ENCODE peak calls at places on chromosomes 6 and 20, in ten cellular contexts. X is central memory CD4-positive, alpha-beta T cell; J is ELR; Y is non-pigmented ciliary epithelial cell; M is NCI-H774; W is vagina; N is GM23338; O is T-helper 2 cell; R is AG20443; S is stimulated activated CD4-positive, alpha-beta T cell treated with anti-CD3 and anti-CD28 coated beads, Interleukin-1b, Interleukin-23, amount 100 ng/mL, for 24 hours. B is an unnamed sample.

GRCh38 chr6:32627831-32628230 is 9.4 kb upstream of the HLA-DQA1 start:
- DNase-seq in X (no peak), J (peak; percentile 26), Y (peak; percentile 9), M (no peak), W (no peak), N (no peak), O (peak; percentile 10), R (peak; percentile 24), S (no peak), B (peak; percentile 37)

GRCh38 chr6:42916288-42916687 is 435 bp downstream of the PTCRA start:
- DNase-seq in X (no peak), J (no peak), Y (no peak), M (no peak), W (no peak), N (no peak), O (no peak), R (no peak), S (no peak), B (no peak)

GRCh38 chr6:169452117-169452868 is 198.6 kb upstream of the THBS2 start:
- DNase-seq in X (no peak), J (peak; percentile 95), Y (peak; percentile 57), M (no peak), W (no peak), N (no peak), O (no peak), R (peak; percentile 90), S (no peak), B (no peak)

GRCh38 chr20:41617059-41617921 is 887 bp downstream of the CHD6 start:
- DNase-seq in X (peak; percentile 52), J (peak; percentile 66), Y (no peak), M (peak; percentile 22), W (no peak), N (peak; percentile 55), O (peak; percentile 52), R (peak; percentile 62), S (no peak), B (peak; percentile 74)

GRCh38 chr6:34305982-34306702 is 57.3 kb upstream of the SMIM29 start:
- DNase-seq in X (no peak), J (no peak), Y (no peak), M (no peak), W (no peak), N (no peak), O (no peak), R (peak; percentile 21), S (no peak), B (no peak)

GRCh38 chr6:163226836-163227485 is 187.6 kb upstream of the QKI start:
- DNase-seq in X (no peak), J (peak; percentile 65), Y (peak; percentile 60), M (no peak), W (no peak), N (no peak), O (no peak), R (no peak), S (no peak), B (no peak)

GRCh38 chr20:24134284-24134683 is 145.7 kb upstream of the GGTLC1 start:
- DNase-seq in X (no peak), J (no peak), Y (no peak), M (no peak), W (no peak), N (peak; percentile 26), O (no peak), R (no peak), S (no peak), B (no peak)

GRCh38 chr20:20500312-20500711 is 132.4 kb downstream of the INSM1 start:
- DNase-seq in X (no peak), J (no peak), Y (no peak), M (no peak), W (no peak), N (no peak), O (no peak), R (no peak), S (no peak), B (no peak)

GRCh38 chr6:154732538-154732823 is 735 bp upstream of the SCAF8 start:
- DNase-seq in X (no peak), J (no peak), Y (no peak), M (no peak), W (no peak), N (peak; percentile 78), O (no peak), R (no peak), S (no peak), B (no peak)

GRCh38 chr6:2450546-2450945 is 205.1 kb upstream of the GMDS start:
- DNase-seq in X (no peak), J (peak; percentile 12), Y (no peak), M (peak; percentile 61), W (no peak), N (no peak), O (no peak), R (no peak), S (no peak), B (no peak)

GRCh38 chr20:61316351-61316750 is 64.3 kb downstream of the CDH4 start:
- DNase-seq in X (no peak), J (no peak), Y (no peak), M (no peak), W (no peak), N (no peak), O (no peak), R (no peak), S (no peak), B (no peak)

GRCh38 chr20:19314619-19315018 is 102.2 kb downstream of the SLC24A3 start:
- DNase-seq in X (no peak), J (no peak), Y (no peak), M (no peak), W (peak; percentile 86), N (no peak), O (no peak), R (no peak), S (no peak), B (no peak)

GRCh38 chr6:30135757-30136156 is at the start of gene TRIM40:
- DNase-seq in X (no peak), J (no peak), Y (no peak), M (no peak), W (no peak), N (no peak), O (no peak), R (no peak), S (no peak), B (no peak)

GRCh38 chr6:4280721-4281120 is 145.3 kb upstream of the ECI2 start:
- DNase-seq in X (no peak), J (peak; percentile 89), Y (peak; percentile 84), M (no peak), W (no peak), N (no peak), O (no peak), R (peak; percentile 92), S (no peak), B (no peak)

GRCh38 chr20:10739575-10739974 is 65.8 kb upstream of the JAG1 start:
- DNase-seq in X (no peak), J (no peak), Y (no peak), M (no peak), W (no peak), N (no peak), O (no peak), R (peak; percentile 41), S (no peak), B (no peak)

GRCh38 chr20:46559001-46559400 is 8.5 kb upstream of the OCSTAMP start:
- DNase-seq in X (no peak), J (no peak), Y (no peak), M (no peak), W (no peak), N (no peak), O (no peak), R (no peak), S (no peak), B (no peak)

GRCh38 chr20:16286601-16287000 is 286.6 kb downstream of the KIF16B start:
- DNase-seq in X (no peak), J (no peak), Y (no peak), M (no peak), W (no peak), N (no peak), O (no peak), R (no peak), S (no peak), B (no peak)

GRCh38 chr20:53654932-53655674 is 61.5 kb upstream of the ZNF217 start:
- DNase-seq in X (no peak), J (no peak), Y (no peak), M (no peak), W (no peak), N (no peak), O (no peak), R (no peak), S (no peak), B (no peak)

GRCh38 chr6:25042599-25042936 is 106.8 kb upstream of the RIPOR2 start:
- DNase-seq in X (peak; percentile 21), J (no peak), Y (no peak), M (no peak), W (no peak), N (peak; percentile 42), O (peak; percentile 40), R (no peak), S (no peak), B (no peak)

GRCh38 chr6:109799664-109800063 is 108.6 kb downstream of the FIG4 start:
- DNase-seq in X (no peak), J (peak; percentile 41), Y (no peak), M (no peak), W (no peak), N (no peak), O (no peak), R (no peak), S (no peak), B (no peak)

GRCh38 chr6:169906741-169907418 is 155.5 kb downstream of the ERMARD start:
- DNase-seq in X (no peak), J (no peak), Y (no peak), M (no peak), W (no peak), N (no peak), O (no peak), R (no peak), S (no peak), B (no peak)

GRCh38 chr6:2020909-2021308 is 224.5 kb downstream of the GMDS start:
- DNase-seq in X (no peak), J (no peak), Y (no peak), M (peak; percentile 18), W (no peak), N (peak; percentile 51), O (no peak), R (peak; percentile 29), S (no peak), B (no peak)

GRCh38 chr6:152206072-152206818 is 398.8 kb downstream of the ESR1 start:
- DNase-seq in X (peak; percentile 32), J (peak; percentile 37), Y (no peak), M (no peak), W (no peak), N (peak; percentile 71), O (peak; percentile 20), R (peak; percentile 18), S (peak; percentile 19), B (no peak)

GRCh38 chr20:33653900-33654596 is 8.1 kb upstream of the C20orf144 start:
- DNase-seq in X (no peak), J (no peak), Y (no peak), M (peak; percentile 95), W (no peak), N (peak; percentile 20), O (no peak), R (no peak), S (no peak), B (no peak)

GRCh38 chr6:106163446-106163965 is 77.4 kb downstream of the PRDM1 start:
- DNase-seq in X (peak; percentile 37), J (peak; percentile 86), Y (no peak), M (no peak), W (no peak), N (peak; percentile 50), O (no peak), R (peak; percentile 74), S (no peak), B (peak; percentile 44)

GRCh38 chr6:87700729-87701675 is 1.0 kb downstream of the AKIRIN2 start:
- DNase-seq in X (no peak), J (peak; percentile 87), Y (no peak), M (peak; percentile 61), W (no peak), N (peak; percentile 39), O (peak; percentile 14), R (peak; percentile 56), S (no peak), B (no peak)

GRCh38 chr6:57327311-57327710 is 9.9 kb downstream of the PRIM2 start:
- DNase-seq in X (no peak), J (no peak), Y (no peak), M (no peak), W (no peak), N (no peak), O (no peak), R (no peak), S (no peak), B (no peak)

GRCh38 chr20:18224968-18225568 is 63.3 kb upstream of the ZNF133 start:
- DNase-seq in X (no peak), J (peak; percentile 57), Y (peak; percentile 20), M (no peak), W (no peak), N (peak; percentile 20), O (no peak), R (peak; percentile 81), S (no peak), B (no peak)

B was measured in CD8-positive, alpha-beta memory T cell.